ENCODE peak calls at places on chromosomes 7 and 10, in four cellular contexts. F, R, Q and O are unnamed samples.

GRCh38 chr7:106717997-106718871 is 57.3 kb upstream of the CCDC71L start:
- DNase-seq in Q (no peak), F (peak), R (peak), O (no peak)

GRCh38 chr7:35263396-35263795 is 9.5 kb upstream of the TBX20 start:
- DNase-seq in R (no peak), F (no peak), Q (no peak), O (no peak)

GRCh38 chr10:76299501-76299900 is 868.1 kb downstream of the LRMDA start:
- DNase-seq in Q (no peak), R (no peak), F (no peak), O (no peak)

GRCh38 chr7:42254217-42254616 is 17.2 kb upstream of the GLI3 start:
- DNase-seq in R (peak), Q (no peak), F (no peak), O (no peak)

GRCh38 chr10:72008096-72008933 is 44.1 kb downstream of the CHST3 start:
- DNase-seq in F (no peak), R (no peak), Q (no peak), O (no peak)

GRCh38 chr10:86389441-86390193 is 23.0 kb upstream of the GRID1 start:
- DNase-seq in R (no peak), F (peak), Q (peak), O (no peak)

GRCh38 chr10:105714728-105715127 is 1073.6 kb downstream of the SORCS3 start:
- DNase-seq in F (no peak), R (no peak), Q (no peak), O (no peak)

GRCh38 chr7:102387064-102387463 is 9.1 kb upstream of the PRKRIP1 start:
- DNase-seq in F (no peak), Q (no peak), R (no peak), O (no peak)

GRCh38 chr7:20964214-20964613 is 177.5 kb upstream of the SP8 start:
- DNase-seq in Q (no peak), R (no peak), F (no peak), O (no peak)

GRCh38 chr10:77062381-77062780 is 575.2 kb downstream of the KCNMA1 start:
- DNase-seq in Q (no peak), R (no peak), F (no peak), O (no peak)

GRCh38 chr10:133195096-133195495 is 34.9 kb upstream of the UTF1 start:
- DNase-seq in Q (no peak), F (no peak), R (no peak), O (no peak)

GRCh38 chr7:73395538-73396503 is 37.8 kb upstream of the FZD9 start:
- DNase-seq in Q (no peak), R (no peak), F (no peak), O (no peak)

GRCh38 chr7:70944516-70944915 is 187.4 kb upstream of the GALNT17 start:
- DNase-seq in R (no peak), Q (no peak), F (no peak), O (peak)

GRCh38 chr7:143936087-143937009 is 1.3 kb downstream of the OR2F2 start:
- DNase-seq in Q (no peak), F (peak), R (no peak), O (no peak)

GRCh38 chr7:107118109-107118900 is 50.5 kb upstream of the HBP1 start:
- DNase-seq in F (no peak), Q (no peak), R (no peak), O (no peak)

GRCh38 chr10:38047666-38048065 is 37.2 kb downstream of the ZNF33A start:
- DNase-seq in R (no peak), Q (no peak), F (no peak), O (no peak)

GRCh38 chr10:68231106-68231901 is 609 bp downstream of the ATOH7 start:
- DNase-seq in F (peak), R (peak), Q (peak), O (peak)

GRCh38 chr10:73744690-73744994 is 470 bp downstream of the SEC24C start:
- DNase-seq in F (peak), R (peak), Q (peak), O (peak)

GRCh38 chr7:94252971-94253370 is 141.7 kb upstream of the COL1A2 start:
- DNase-seq in R (no peak), Q (no peak), F (no peak), O (no peak)

GRCh38 chr7:154690411-154690810 is 312.5 kb downstream of the PAXIP1 start:
- DNase-seq in F (no peak), Q (no peak), R (no peak), O (no peak)

GRCh38 chr10:20999713-21000112 is 102.6 kb upstream of the NEBL start:
- DNase-seq in R (no peak), F (no peak), Q (no peak), O (no peak)

DNA sequence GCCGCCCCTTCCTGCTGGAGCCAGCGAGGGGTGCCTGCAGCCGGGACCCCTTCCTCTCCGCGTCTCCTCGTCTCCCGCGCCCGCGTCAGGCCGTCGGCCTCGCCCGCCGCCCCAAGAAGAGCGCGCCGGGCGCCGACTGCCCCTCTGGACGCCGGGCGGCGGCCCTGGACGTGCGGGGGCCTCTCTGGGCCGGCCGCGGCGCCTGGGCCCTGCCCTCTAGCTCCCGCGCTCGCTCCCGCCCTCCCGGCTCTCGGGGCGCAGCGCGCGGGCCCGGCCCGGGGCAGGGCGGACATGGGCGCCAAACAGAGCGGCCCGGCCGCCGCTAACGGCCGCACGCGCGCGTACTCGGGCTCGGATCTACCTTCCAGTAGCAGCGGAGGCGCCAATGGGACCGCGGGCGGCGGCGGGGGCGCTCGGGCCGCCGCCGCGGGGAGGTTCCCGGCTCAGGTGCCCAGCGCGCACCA is 702 bp downstream of the ZNRF2 start:
- DNase-seq in F (peak), R (peak), Q (peak), O (no peak)
- TF ChIP-seq CTCF in F (no peak), R (no peak), Q (no peak), O (no peak)

GRCh38 chr10:129031233-129032150 is 435.5 kb upstream of the MGMT start:
- DNase-seq in Q (peak), F (peak), R (peak), O (peak)
- TF ChIP-seq CTCF in Q (peak), F (peak), R (peak), O (peak)

DNA sequence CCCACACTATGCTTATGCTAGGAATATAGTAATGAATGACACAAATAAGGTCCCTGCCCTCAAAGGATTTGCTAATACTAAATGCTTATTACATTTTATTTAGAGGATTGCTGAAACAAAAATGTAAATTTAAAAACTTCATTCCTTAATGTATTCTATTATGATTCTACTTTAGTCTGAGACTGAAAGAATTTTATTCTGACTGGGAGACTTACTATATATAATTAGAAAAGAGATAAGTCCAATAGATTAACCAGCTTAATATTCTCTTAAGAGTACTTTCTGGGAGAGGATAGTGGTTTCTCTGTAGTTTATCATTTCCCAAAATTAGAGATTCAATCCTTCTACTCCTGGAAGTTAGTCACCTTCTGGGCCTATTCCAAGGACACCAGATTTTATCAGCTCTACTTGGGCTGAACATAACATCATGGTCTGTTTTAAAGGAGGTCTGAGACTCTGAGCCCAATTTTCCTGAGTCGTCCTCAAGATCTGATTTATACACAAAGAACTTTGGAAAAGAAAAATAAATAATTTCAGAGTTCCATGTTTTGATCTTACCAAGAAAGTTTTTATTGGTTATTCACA is 41.1 kb downstream of the ASZ1 start:
- DNase-seq in Q (no peak), F (no peak), R (peak), O (no peak)
- TF ChIP-seq CTCF in Q (no peak), F (no peak), R (no peak), O (no peak)

GRCh38 chr7:105387621-105388372 is 924 bp downstream of the SRPK2 start:
- DNase-seq in Q (peak), R (peak), F (peak), O (peak)
- TF ChIP-seq CTCF in Q (no peak), R (peak), F (peak), O (no peak)